ENCODE peak calls at places on chromosomes 3 and 15, in five cellular contexts. One of them, this sample, is unnamed.
A peak's percentile ranks its signal among the peaks of the same experiment; 100 is the strongest.

GRCh38 chr15:42190370-42190769 is 17.7 kb downstream of the VPS39 start:
- DNase-seq in HCEC 1CT: no peak
- DNase-seq in activated naive CD8-positive, alpha-beta T cell treated with anti-CD3 and anti-CD28 coated beads, Interleukin-2, amount 50 U/mL, for 24 hours: no peak
- DNase-seq in NCI-H1105 treated with DMSO at 0.1 percent for 48 hours: no peak
- DNase-seq in MCF 10A: no peak
- DNase-seq in this sample: no peak

GRCh38 chr15:101675796-101676582 is 23.8 kb upstream of the TM2D3 start:
- DNase-seq in MCF 10A: peak; percentile 31
- DNase-seq in HCEC 1CT: peak; percentile 76
- DNase-seq in NCI-H1105 treated with DMSO at 0.1 percent for 48 hours: no peak
- DNase-seq in activated naive CD8-positive, alpha-beta T cell treated with anti-CD3 and anti-CD28 coated beads, Interleukin-2, amount 50 U/mL, for 24 hours: no peak
- DNase-seq in this sample: peak; percentile 75

GRCh38 chr15:98799461-98799971 is 151.2 kb downstream of the IGF1R start:
- DNase-seq in activated naive CD8-positive, alpha-beta T cell treated with anti-CD3 and anti-CD28 coated beads, Interleukin-2, amount 50 U/mL, for 24 hours: no peak
- DNase-seq in NCI-H1105 treated with DMSO at 0.1 percent for 48 hours: peak; percentile 13
- DNase-seq in HCEC 1CT: peak; percentile 69
- DNase-seq in MCF 10A: peak; percentile 3
- DNase-seq in this sample: peak; percentile 39

GRCh38 chr15:89760303-89761008 is 9.4 kb upstream of the MESP1 start:
- DNase-seq in NCI-H1105 treated with DMSO at 0.1 percent for 48 hours: peak; percentile 5
- DNase-seq in activated naive CD8-positive, alpha-beta T cell treated with anti-CD3 and anti-CD28 coated beads, Interleukin-2, amount 50 U/mL, for 24 hours: peak; percentile 80
- DNase-seq in MCF 10A: peak; percentile 89
- DNase-seq in HCEC 1CT: peak; percentile 34
- DNase-seq in this sample: peak; percentile 56

GRCh38 chr15:92668086-92668485 is 12.5 kb upstream of the FAM174B start:
- DNase-seq in MCF 10A: no peak
- DNase-seq in NCI-H1105 treated with DMSO at 0.1 percent for 48 hours: no peak
- DNase-seq in activated naive CD8-positive, alpha-beta T cell treated with anti-CD3 and anti-CD28 coated beads, Interleukin-2, amount 50 U/mL, for 24 hours: no peak
- DNase-seq in HCEC 1CT: no peak
- DNase-seq in this sample: no peak

GRCh38 chr3:139308156-139309017 is 35.4 kb upstream of the MRPS22 start:
- DNase-seq in HCEC 1CT: peak; percentile 42
- DNase-seq in NCI-H1105 treated with DMSO at 0.1 percent for 48 hours: no peak
- DNase-seq in MCF 10A: no peak
- DNase-seq in activated naive CD8-positive, alpha-beta T cell treated with anti-CD3 and anti-CD28 coated beads, Interleukin-2, amount 50 U/mL, for 24 hours: no peak
- DNase-seq in this sample: no peak

GRCh38 chr15:44682211-44682610 is 18.7 kb upstream of the SPG11 start:
- DNase-seq in NCI-H1105 treated with DMSO at 0.1 percent for 48 hours: no peak
- DNase-seq in HCEC 1CT: no peak
- DNase-seq in activated naive CD8-positive, alpha-beta T cell treated with anti-CD3 and anti-CD28 coated beads, Interleukin-2, amount 50 U/mL, for 24 hours: no peak
- DNase-seq in MCF 10A: no peak
- DNase-seq in this sample: no peak

GRCh38 chr3:117885046-117885445 is 1149.6 kb downstream of the IGSF11 start:
- DNase-seq in HCEC 1CT: no peak
- DNase-seq in NCI-H1105 treated with DMSO at 0.1 percent for 48 hours: no peak
- DNase-seq in MCF 10A: no peak
- DNase-seq in activated naive CD8-positive, alpha-beta T cell treated with anti-CD3 and anti-CD28 coated beads, Interleukin-2, amount 50 U/mL, for 24 hours: no peak
- DNase-seq in this sample: no peak

GRCh38 chr15:42549782-42550392 is 1.2 kb downstream of the HAUS2 start:
- DNase-seq in MCF 10A: peak; percentile 3
- DNase-seq in activated naive CD8-positive, alpha-beta T cell treated with anti-CD3 and anti-CD28 coated beads, Interleukin-2, amount 50 U/mL, for 24 hours: no peak
- DNase-seq in NCI-H1105 treated with DMSO at 0.1 percent for 48 hours: no peak
- DNase-seq in HCEC 1CT: no peak
- DNase-seq in this sample: no peak

GRCh38 chr3:42906085-42906904 is at the start of gene ZNF662:
- DNase-seq in activated naive CD8-positive, alpha-beta T cell treated with anti-CD3 and anti-CD28 coated beads, Interleukin-2, amount 50 U/mL, for 24 hours: peak; percentile 14
- DNase-seq in MCF 10A: no peak
- DNase-seq in HCEC 1CT: no peak
- DNase-seq in NCI-H1105 treated with DMSO at 0.1 percent for 48 hours: peak; percentile 30
- DNase-seq in this sample: peak; percentile 31

GRCh38 chr3:98743071-98743470 is 20.1 kb upstream of the ST3GAL6 start:
- DNase-seq in NCI-H1105 treated with DMSO at 0.1 percent for 48 hours: no peak
- DNase-seq in HCEC 1CT: no peak
- DNase-seq in activated naive CD8-positive, alpha-beta T cell treated with anti-CD3 and anti-CD28 coated beads, Interleukin-2, amount 50 U/mL, for 24 hours: no peak
- DNase-seq in MCF 10A: no peak
- DNase-seq in this sample: no peak

GRCh38 chr3:85567074-85567676 is 608.4 kb downstream of the CADM2 start:
- DNase-seq in activated naive CD8-positive, alpha-beta T cell treated with anti-CD3 and anti-CD28 coated beads, Interleukin-2, amount 50 U/mL, for 24 hours: peak; percentile 26
- DNase-seq in HCEC 1CT: no peak
- DNase-seq in MCF 10A: peak; percentile 67
- DNase-seq in NCI-H1105 treated with DMSO at 0.1 percent for 48 hours: no peak
- DNase-seq in this sample: peak; percentile 41

GRCh38 chr15:59313703-59314332 is 58.9 kb downstream of the MYO1E start:
- DNase-seq in MCF 10A: peak; percentile 88
- DNase-seq in NCI-H1105 treated with DMSO at 0.1 percent for 48 hours: peak; percentile 98
- DNase-seq in HCEC 1CT: no peak
- DNase-seq in activated naive CD8-positive, alpha-beta T cell treated with anti-CD3 and anti-CD28 coated beads, Interleukin-2, amount 50 U/mL, for 24 hours: no peak
- DNase-seq in this sample: peak; percentile 82

GRCh38 chr3:139532996-139533395 is 6.5 kb downstream of the RBP1 start:
- DNase-seq in activated naive CD8-positive, alpha-beta T cell treated with anti-CD3 and anti-CD28 coated beads, Interleukin-2, amount 50 U/mL, for 24 hours: no peak
- DNase-seq in HCEC 1CT: no peak
- DNase-seq in MCF 10A: no peak
- DNase-seq in NCI-H1105 treated with DMSO at 0.1 percent for 48 hours: no peak
- DNase-seq in this sample: no peak

GRCh38 chr3:55282994-55283393 is 204.1 kb downstream of the WNT5A start:
- DNase-seq in HCEC 1CT: no peak
- DNase-seq in NCI-H1105 treated with DMSO at 0.1 percent for 48 hours: no peak
- DNase-seq in activated naive CD8-positive, alpha-beta T cell treated with anti-CD3 and anti-CD28 coated beads, Interleukin-2, amount 50 U/mL, for 24 hours: no peak
- DNase-seq in MCF 10A: no peak
- DNase-seq in this sample: no peak

GRCh38 chr3:172101107-172101506 is 61.7 kb downstream of the FNDC3B start:
- DNase-seq in activated naive CD8-positive, alpha-beta T cell treated with anti-CD3 and anti-CD28 coated beads, Interleukin-2, amount 50 U/mL, for 24 hours: no peak
- DNase-seq in NCI-H1105 treated with DMSO at 0.1 percent for 48 hours: no peak
- DNase-seq in HCEC 1CT: no peak
- DNase-seq in MCF 10A: no peak
- DNase-seq in this sample: no peak

GRCh38 chr3:157999246-157999645 is 107.0 kb downstream of the SHOX2 start:
- DNase-seq in MCF 10A: peak; percentile 27
- DNase-seq in HCEC 1CT: no peak
- DNase-seq in NCI-H1105 treated with DMSO at 0.1 percent for 48 hours: peak; percentile 98
- DNase-seq in activated naive CD8-positive, alpha-beta T cell treated with anti-CD3 and anti-CD28 coated beads, Interleukin-2, amount 50 U/mL, for 24 hours: no peak
- DNase-seq in this sample: no peak

GRCh38 chr3:122415104-122415744 is 638 bp downstream of the WDR5B start:
- DNase-seq in NCI-H1105 treated with DMSO at 0.1 percent for 48 hours: no peak
- DNase-seq in activated naive CD8-positive, alpha-beta T cell treated with anti-CD3 and anti-CD28 coated beads, Interleukin-2, amount 50 U/mL, for 24 hours: peak; percentile 42
- DNase-seq in HCEC 1CT: peak; percentile 43
- DNase-seq in MCF 10A: peak; percentile 56
- DNase-seq in this sample: peak; percentile 60

GRCh38 chr15:99279783-99280307 is 28.6 kb downstream of the LRRC28 start:
- DNase-seq in HCEC 1CT: no peak
- DNase-seq in NCI-H1105 treated with DMSO at 0.1 percent for 48 hours: no peak
- DNase-seq in activated naive CD8-positive, alpha-beta T cell treated with anti-CD3 and anti-CD28 coated beads, Interleukin-2, amount 50 U/mL, for 24 hours: no peak
- DNase-seq in MCF 10A: no peak
- DNase-seq in this sample: peak; percentile 7

GRCh38 chr3:196207833-196208607 is 3.2 kb downstream of the ZDHHC19 start:
- DNase-seq in activated naive CD8-positive, alpha-beta T cell treated with anti-CD3 and anti-CD28 coated beads, Interleukin-2, amount 50 U/mL, for 24 hours: peak; percentile 60
- DNase-seq in NCI-H1105 treated with DMSO at 0.1 percent for 48 hours: no peak
- DNase-seq in MCF 10A: no peak
- DNase-seq in HCEC 1CT: no peak
- DNase-seq in this sample: no peak

GRCh38 chr3:146269271-146269670 is 18.4 kb upstream of the PLSCR4 start:
- DNase-seq in activated naive CD8-positive, alpha-beta T cell treated with anti-CD3 and anti-CD28 coated beads, Interleukin-2, amount 50 U/mL, for 24 hours: no peak
- DNase-seq in NCI-H1105 treated with DMSO at 0.1 percent for 48 hours: no peak
- DNase-seq in MCF 10A: no peak
- DNase-seq in HCEC 1CT: peak; percentile 32
- DNase-seq in this sample: no peak

GRCh38 chr3:122785231-122785630 is 8.4 kb downstream of the HSPBAP1 start:
- DNase-seq in HCEC 1CT: no peak
- DNase-seq in NCI-H1105 treated with DMSO at 0.1 percent for 48 hours: no peak
- DNase-seq in activated naive CD8-positive, alpha-beta T cell treated with anti-CD3 and anti-CD28 coated beads, Interleukin-2, amount 50 U/mL, for 24 hours: no peak
- DNase-seq in MCF 10A: no peak
- DNase-seq in this sample: no peak

GRCh38 chr3:127448161-127448561 is 142.4 kb downstream of the TPRA1 start:
- DNase-seq in activated naive CD8-positive, alpha-beta T cell treated with anti-CD3 and anti-CD28 coated beads, Interleukin-2, amount 50 U/mL, for 24 hours: no peak
- DNase-seq in NCI-H1105 treated with DMSO at 0.1 percent for 48 hours: peak; percentile 63
- DNase-seq in HCEC 1CT: no peak
- DNase-seq in MCF 10A: peak; percentile 48
- DNase-seq in this sample: no peak

GRCh38 chr15:80228959-80229610 is 22.9 kb downstream of the CTXND1 start:
- DNase-seq in HCEC 1CT: peak; percentile 31
- DNase-seq in activated naive CD8-positive, alpha-beta T cell treated with anti-CD3 and anti-CD28 coated beads, Interleukin-2, amount 50 U/mL, for 24 hours: no peak
- DNase-seq in MCF 10A: peak; percentile 64
- DNase-seq in NCI-H1105 treated with DMSO at 0.1 percent for 48 hours: no peak
- DNase-seq in this sample: peak; percentile 30

GRCh38 chr3:63960048-63960711 is 48.0 kb upstream of the SCAANT1 start:
- DNase-seq in activated naive CD8-positive, alpha-beta T cell treated with anti-CD3 and anti-CD28 coated beads, Interleukin-2, amount 50 U/mL, for 24 hours: no peak
- DNase-seq in NCI-H1105 treated with DMSO at 0.1 percent for 48 hours: no peak
- DNase-seq in HCEC 1CT: peak; percentile 80
- DNase-seq in MCF 10A: peak; percentile 78
- DNase-seq in this sample: peak; percentile 60

GRCh38 chr3:87792193-87792531 is 266.6 kb downstream of the CGGBP1 start:
- DNase-seq in NCI-H1105 treated with DMSO at 0.1 percent for 48 hours: no peak
- DNase-seq in activated naive CD8-positive, alpha-beta T cell treated with anti-CD3 and anti-CD28 coated beads, Interleukin-2, amount 50 U/mL, for 24 hours: no peak
- DNase-seq in MCF 10A: no peak
- DNase-seq in HCEC 1CT: no peak
- DNase-seq in this sample: no peak

GRCh38 chr3:22175899-22176298 is 424.9 kb upstream of the ZNF385D start:
- DNase-seq in activated naive CD8-positive, alpha-beta T cell treated with anti-CD3 and anti-CD28 coated beads, Interleukin-2, amount 50 U/mL, for 24 hours: no peak
- DNase-seq in HCEC 1CT: no peak
- DNase-seq in MCF 10A: peak; percentile 7
- DNase-seq in NCI-H1105 treated with DMSO at 0.1 percent for 48 hours: peak; percentile 6
- DNase-seq in this sample: no peak

GRCh38 chr3:42439461-42440075 is 29.2 kb upstream of the LYZL4 start:
- DNase-seq in NCI-H1105 treated with DMSO at 0.1 percent for 48 hours: no peak
- DNase-seq in MCF 10A: no peak
- DNase-seq in HCEC 1CT: no peak
- DNase-seq in activated naive CD8-positive, alpha-beta T cell treated with anti-CD3 and anti-CD28 coated beads, Interleukin-2, amount 50 U/mL, for 24 hours: no peak
- DNase-seq in this sample: no peak

GRCh38 chr3:10937141-10937825 is 55.3 kb upstream of the SLC6A1 start:
- DNase-seq in activated naive CD8-positive, alpha-beta T cell treated with anti-CD3 and anti-CD28 coated beads, Interleukin-2, amount 50 U/mL, for 24 hours: no peak
- DNase-seq in HCEC 1CT: no peak
- DNase-seq in NCI-H1105 treated with DMSO at 0.1 percent for 48 hours: no peak
- DNase-seq in MCF 10A: no peak
- DNase-seq in this sample: no peak

GRCh38 chr3:50550079-50550736 is 17.3 kb downstream of the C3orf18 start:
- DNase-seq in NCI-H1105 treated with DMSO at 0.1 percent for 48 hours: peak; percentile 12
- DNase-seq in activated naive CD8-positive, alpha-beta T cell treated with anti-CD3 and anti-CD28 coated beads, Interleukin-2, amount 50 U/mL, for 24 hours: peak; percentile 80
- DNase-seq in MCF 10A: peak; percentile 61
- DNase-seq in HCEC 1CT: no peak
- DNase-seq in this sample: no peak

GRCh38 chr3:50478051-50478450 is 25.4 kb downstream of the CACNA2D2 start:
- DNase-seq in HCEC 1CT: no peak
- DNase-seq in NCI-H1105 treated with DMSO at 0.1 percent for 48 hours: no peak
- DNase-seq in MCF 10A: no peak
- DNase-seq in activated naive CD8-positive, alpha-beta T cell treated with anti-CD3 and anti-CD28 coated beads, Interleukin-2, amount 50 U/mL, for 24 hours: no peak
- DNase-seq in this sample: no peak

GRCh38 chr3:99499235-99499798 is 139.1 kb upstream of the COL8A1 start:
- DNase-seq in MCF 10A: peak; percentile 70
- DNase-seq in HCEC 1CT: peak; percentile 66
- DNase-seq in NCI-H1105 treated with DMSO at 0.1 percent for 48 hours: peak; percentile 25
- DNase-seq in activated naive CD8-positive, alpha-beta T cell treated with anti-CD3 and anti-CD28 coated beads, Interleukin-2, amount 50 U/mL, for 24 hours: no peak
- DNase-seq in this sample: peak; percentile 71

GRCh38 chr3:177333535-177334495 is 136.5 kb upstream of the TBL1XR1 start:
- DNase-seq in MCF 10A: no peak
- DNase-seq in activated naive CD8-positive, alpha-beta T cell treated with anti-CD3 and anti-CD28 coated beads, Interleukin-2, amount 50 U/mL, for 24 hours: no peak
- DNase-seq in NCI-H1105 treated with DMSO at 0.1 percent for 48 hours: no peak
- DNase-seq in HCEC 1CT: no peak
- DNase-seq in this sample: peak; percentile 69

GRCh38 chr15:78810377-78811123 is 714 bp downstream of the ADAMTS7 start:
- DNase-seq in NCI-H1105 treated with DMSO at 0.1 percent for 48 hours: peak; percentile 11
- DNase-seq in HCEC 1CT: peak; percentile 26
- DNase-seq in MCF 10A: peak; percentile 43
- DNase-seq in activated naive CD8-positive, alpha-beta T cell treated with anti-CD3 and anti-CD28 coated beads, Interleukin-2, amount 50 U/mL, for 24 hours: peak; percentile 14
- DNase-seq in this sample: peak; percentile 55

GRCh38 chr15:48345516-48345915 is 14.3 kb downstream of the DUT start:
- DNase-seq in HCEC 1CT: no peak
- DNase-seq in NCI-H1105 treated with DMSO at 0.1 percent for 48 hours: no peak
- DNase-seq in activated naive CD8-positive, alpha-beta T cell treated with anti-CD3 and anti-CD28 coated beads, Interleukin-2, amount 50 U/mL, for 24 hours: no peak
- DNase-seq in MCF 10A: no peak
- DNase-seq in this sample: no peak

GRCh38 chr3:152296990-152297389 is 28.3 kb downstream of the MBNL1 start:
- DNase-seq in activated naive CD8-positive, alpha-beta T cell treated with anti-CD3 and anti-CD28 coated beads, Interleukin-2, amount 50 U/mL, for 24 hours: no peak
- DNase-seq in NCI-H1105 treated with DMSO at 0.1 percent for 48 hours: no peak
- DNase-seq in MCF 10A: no peak
- DNase-seq in HCEC 1CT: no peak
- DNase-seq in this sample: no peak

GRCh38 chr3:42638339-42638842 is 15.1 kb upstream of the ZBTB47 start:
- DNase-seq in HCEC 1CT: no peak
- DNase-seq in MCF 10A: no peak
- DNase-seq in NCI-H1105 treated with DMSO at 0.1 percent for 48 hours: no peak
- DNase-seq in activated naive CD8-positive, alpha-beta T cell treated with anti-CD3 and anti-CD28 coated beads, Interleukin-2, amount 50 U/mL, for 24 hours: no peak
- DNase-seq in this sample: no peak